ENCODE peak calls at places on chromosomes 16 and 17, in ten cellular contexts. One of them, this sample, is unnamed.

GRCh38 chr17:73359987-73360410 is 48.2 kb upstream of the CDC42EP4 start:
- DNase-seq in aorta: no peak
- DNase-seq in vagina: no peak
- DNase-seq in spleen: no peak
- DNase-seq in neuronal stem cell: peak
- DNase-seq in colonic mucosa: peak
- DNase-seq in GM23338: peak
- DNase-seq in OCI-LY7: no peak
- DNase-seq in CD8-positive, alpha-beta memory T cell: no peak
- DNase-seq in RWPE1: peak
- DNase-seq in this sample: peak

GRCh38 chr16:20624882-20625807 is 49.0 kb upstream of the ACSM2B start:
- DNase-seq in aorta: no peak
- DNase-seq in OCI-LY7: no peak
- DNase-seq in GM23338: no peak
- DNase-seq in vagina: no peak
- DNase-seq in colonic mucosa: no peak
- DNase-seq in neuronal stem cell: no peak
- DNase-seq in spleen: no peak
- DNase-seq in CD8-positive, alpha-beta memory T cell: no peak
- DNase-seq in RWPE1: no peak
- DNase-seq in this sample: no peak

GRCh38 chr16:1655909-1656807 is 21.9 kb upstream of the JPT2 start:
- DNase-seq in RWPE1: no peak
- DNase-seq in CD8-positive, alpha-beta memory T cell: no peak
- DNase-seq in GM23338: no peak
- DNase-seq in colonic mucosa: no peak
- DNase-seq in aorta: no peak
- DNase-seq in neuronal stem cell: no peak
- DNase-seq in OCI-LY7: no peak
- DNase-seq in vagina: no peak
- DNase-seq in spleen: no peak
- DNase-seq in this sample: no peak

GRCh38 chr17:82528484-82529265 is 9.1 kb downstream of the FOXK2 start:
- DNase-seq in RWPE1: peak
- DNase-seq in vagina: no peak
- DNase-seq in colonic mucosa: peak
- DNase-seq in OCI-LY7: peak
- DNase-seq in GM23338: no peak
- DNase-seq in spleen: no peak
- DNase-seq in aorta: no peak
- DNase-seq in CD8-positive, alpha-beta memory T cell: no peak
- DNase-seq in neuronal stem cell: no peak
- DNase-seq in this sample: peak

GRCh38 chr17:63490321-63490720 is 13.5 kb downstream of the ACE start:
- DNase-seq in OCI-LY7: no peak
- DNase-seq in GM23338: peak
- DNase-seq in spleen: no peak
- DNase-seq in CD8-positive, alpha-beta memory T cell: no peak
- DNase-seq in colonic mucosa: no peak
- DNase-seq in RWPE1: no peak
- DNase-seq in neuronal stem cell: no peak
- DNase-seq in vagina: no peak
- DNase-seq in aorta: no peak
- DNase-seq in this sample: peak

GRCh38 chr17:1485311-1485747 is 7.2 kb downstream of the MYO1C start:
- DNase-seq in OCI-LY7: peak
- DNase-seq in aorta: peak
- DNase-seq in spleen: peak
- DNase-seq in GM23338: peak
- DNase-seq in vagina: no peak
- DNase-seq in RWPE1: no peak
- DNase-seq in colonic mucosa: peak
- DNase-seq in neuronal stem cell: peak
- DNase-seq in CD8-positive, alpha-beta memory T cell: peak
- DNase-seq in this sample: peak

GRCh38 chr17:9195961-9196668 is 174.8 kb downstream of the NTN1 start:
- DNase-seq in CD8-positive, alpha-beta memory T cell: no peak
- DNase-seq in GM23338: peak
- DNase-seq in RWPE1: no peak
- DNase-seq in spleen: peak
- DNase-seq in OCI-LY7: no peak
- DNase-seq in aorta: no peak
- DNase-seq in neuronal stem cell: peak
- DNase-seq in vagina: no peak
- DNase-seq in colonic mucosa: peak
- DNase-seq in this sample: peak

GRCh38 chr17:76953926-76954325 is 85.7 kb downstream of the MGAT5B start:
- DNase-seq in CD8-positive, alpha-beta memory T cell: no peak
- DNase-seq in vagina: no peak
- DNase-seq in colonic mucosa: no peak
- DNase-seq in aorta: peak
- DNase-seq in RWPE1: no peak
- DNase-seq in OCI-LY7: no peak
- DNase-seq in spleen: peak
- DNase-seq in neuronal stem cell: no peak
- DNase-seq in GM23338: no peak
- DNase-seq in this sample: no peak

GRCh38 chr17:41762841-41763240 is 23.7 kb downstream of the JUP start:
- DNase-seq in OCI-LY7: no peak
- DNase-seq in RWPE1: no peak
- DNase-seq in GM23338: no peak
- DNase-seq in colonic mucosa: no peak
- DNase-seq in spleen: no peak
- DNase-seq in CD8-positive, alpha-beta memory T cell: no peak
- DNase-seq in vagina: no peak
- DNase-seq in aorta: no peak
- DNase-seq in neuronal stem cell: no peak
- DNase-seq in this sample: no peak

GRCh38 chr16:81729451-81729850 is 49.6 kb upstream of the PLCG2 start:
- DNase-seq in RWPE1: no peak
- DNase-seq in GM23338: peak
- DNase-seq in CD8-positive, alpha-beta memory T cell: no peak
- DNase-seq in vagina: no peak
- DNase-seq in neuronal stem cell: no peak
- DNase-seq in colonic mucosa: no peak
- DNase-seq in OCI-LY7: peak
- DNase-seq in aorta: no peak
- DNase-seq in spleen: no peak
- DNase-seq in this sample: peak

GRCh38 chr16:84446086-84446485 is 58.4 kb downstream of the MEAK7 start:
- DNase-seq in neuronal stem cell: no peak
- DNase-seq in aorta: no peak
- DNase-seq in RWPE1: no peak
- DNase-seq in colonic mucosa: no peak
- DNase-seq in GM23338: no peak
- DNase-seq in OCI-LY7: no peak
- DNase-seq in CD8-positive, alpha-beta memory T cell: no peak
- DNase-seq in spleen: no peak
- DNase-seq in vagina: no peak
- DNase-seq in this sample: no peak

GRCh38 chr16:5461574-5461973 is 364.0 kb upstream of the EEF2KMT start:
- DNase-seq in CD8-positive, alpha-beta memory T cell: no peak
- DNase-seq in spleen: no peak
- DNase-seq in neuronal stem cell: no peak
- DNase-seq in GM23338: no peak
- DNase-seq in RWPE1: no peak
- DNase-seq in vagina: no peak
- DNase-seq in colonic mucosa: no peak
- DNase-seq in OCI-LY7: no peak
- DNase-seq in aorta: no peak
- DNase-seq in this sample: no peak

GRCh38 chr17:39209317-39210092 is 9.4 kb downstream of the RPL19 start:
- DNase-seq in aorta: peak
- DNase-seq in colonic mucosa: peak
- DNase-seq in OCI-LY7: peak
- DNase-seq in GM23338: peak
- DNase-seq in RWPE1: no peak
- DNase-seq in neuronal stem cell: no peak
- DNase-seq in spleen: peak
- DNase-seq in CD8-positive, alpha-beta memory T cell: peak
- DNase-seq in vagina: no peak
- DNase-seq in this sample: peak

GRCh38 chr16:9934723-9935508 is 247.3 kb downstream of the GRIN2A start:
- DNase-seq in aorta: peak
- DNase-seq in spleen: no peak
- DNase-seq in RWPE1: no peak
- DNase-seq in OCI-LY7: no peak
- DNase-seq in neuronal stem cell: no peak
- DNase-seq in colonic mucosa: no peak
- DNase-seq in vagina: no peak
- DNase-seq in GM23338: no peak
- DNase-seq in CD8-positive, alpha-beta memory T cell: no peak
- DNase-seq in this sample: no peak

GRCh38 chr17:64242633-64243032 is 20.4 kb downstream of the TEX2 start:
- DNase-seq in RWPE1: no peak
- DNase-seq in colonic mucosa: no peak
- DNase-seq in vagina: no peak
- DNase-seq in neuronal stem cell: no peak
- DNase-seq in GM23338: no peak
- DNase-seq in OCI-LY7: no peak
- DNase-seq in CD8-positive, alpha-beta memory T cell: no peak
- DNase-seq in spleen: no peak
- DNase-seq in aorta: no peak
- DNase-seq in this sample: no peak

DNA sequence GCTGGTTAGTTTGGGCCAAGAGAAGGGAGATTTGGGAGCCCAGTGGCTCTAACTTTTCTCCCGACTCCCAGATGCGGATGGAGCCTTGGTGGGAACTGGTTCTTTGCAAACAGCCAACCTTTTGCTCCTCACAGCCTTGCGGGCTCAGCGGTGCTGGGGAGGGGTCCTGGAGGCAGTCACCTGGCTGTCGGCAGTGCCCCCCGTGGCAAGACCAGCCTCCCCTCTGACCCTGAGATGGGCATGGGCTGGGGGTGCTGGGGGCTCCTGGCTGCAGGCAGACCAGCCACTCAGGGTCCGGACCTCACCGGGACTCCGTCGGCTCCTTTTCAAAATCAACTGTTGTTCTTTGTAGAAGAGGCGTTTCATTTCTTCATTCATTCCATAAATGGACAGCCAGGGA is 21.7 kb upstream of the GSE1 start:
- DNase-seq in colonic mucosa: no peak
- DNase-seq in RWPE1: no peak
- DNase-seq in spleen: no peak
- DNase-seq in neuronal stem cell: no peak
- DNase-seq in OCI-LY7: no peak
- DNase-seq in aorta: no peak
- DNase-seq in vagina: no peak
- DNase-seq in CD8-positive, alpha-beta memory T cell: no peak
- DNase-seq in GM23338: peak
- DNase-seq in this sample: no peak
- H3K27ac ChIP-seq in colonic mucosa: no peak
- H3K27ac ChIP-seq in RWPE1: peak
- H3K27ac ChIP-seq in spleen: no peak
- H3K27ac ChIP-seq in neuronal stem cell: no peak
- H3K27ac ChIP-seq in OCI-LY7: no peak
- H3K27ac ChIP-seq in aorta: no peak
- H3K27ac ChIP-seq in vagina: no peak
- H3K27ac ChIP-seq in CD8-positive, alpha-beta memory T cell: no peak
- H3K27ac ChIP-seq in GM23338: no peak
- H3K27ac ChIP-seq in this sample: no peak

DNA sequence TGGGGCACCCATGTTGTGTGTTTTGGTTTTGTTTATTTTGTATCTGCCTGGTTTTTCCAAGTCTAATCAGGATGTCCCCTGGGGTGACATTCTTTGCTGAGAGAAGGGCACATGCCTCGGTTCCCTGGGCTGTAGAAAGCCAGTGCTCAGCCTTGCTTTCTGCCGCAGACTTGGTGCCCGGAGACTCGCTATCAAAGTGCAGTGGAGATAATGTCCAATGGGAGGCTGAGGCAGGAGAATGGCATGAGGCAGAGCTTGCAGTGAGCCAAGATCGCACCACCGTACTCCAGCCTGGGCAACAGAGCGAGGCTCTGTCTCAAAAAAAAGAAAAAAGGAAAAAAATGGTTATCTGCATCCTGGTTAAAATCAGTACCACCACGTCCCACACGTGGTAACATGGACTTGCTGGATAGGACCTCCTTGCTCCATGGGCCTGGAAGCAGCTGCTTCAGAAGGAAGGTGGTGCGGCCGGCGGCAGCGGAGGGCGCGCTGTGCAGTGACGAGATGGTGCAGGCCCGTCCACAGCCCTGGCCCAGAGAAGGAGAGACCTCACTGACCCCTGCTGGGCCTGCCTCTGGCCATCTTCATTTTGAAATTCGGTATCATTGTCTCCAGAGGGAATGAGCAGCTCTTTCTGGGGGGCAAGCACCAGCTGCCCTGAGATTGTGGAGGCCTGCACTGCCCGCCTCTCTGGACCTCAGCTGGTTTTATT is 19.3 kb upstream of the IL17C start:
- DNase-seq in vagina: no peak
- DNase-seq in colonic mucosa: no peak
- DNase-seq in RWPE1: no peak
- DNase-seq in neuronal stem cell: no peak
- DNase-seq in spleen: no peak
- DNase-seq in GM23338: no peak
- DNase-seq in aorta: no peak
- DNase-seq in OCI-LY7: no peak
- DNase-seq in CD8-positive, alpha-beta memory T cell: no peak
- DNase-seq in this sample: no peak
- H3K27ac ChIP-seq in vagina: no peak
- H3K27ac ChIP-seq in colonic mucosa: peak
- H3K27ac ChIP-seq in RWPE1: peak
- H3K27ac ChIP-seq in neuronal stem cell: no peak
- H3K27ac ChIP-seq in spleen: no peak
- H3K27ac ChIP-seq in GM23338: peak
- H3K27ac ChIP-seq in aorta: no peak
- H3K27ac ChIP-seq in OCI-LY7: no peak
- H3K27ac ChIP-seq in CD8-positive, alpha-beta memory T cell: peak
- H3K27ac ChIP-seq in this sample: peak

GRCh38 chr16:48558269-48558915 is 51.6 kb downstream of the N4BP1 start:
- DNase-seq in aorta: no peak
- DNase-seq in colonic mucosa: no peak
- DNase-seq in spleen: no peak
- DNase-seq in vagina: no peak
- DNase-seq in GM23338: no peak
- DNase-seq in CD8-positive, alpha-beta memory T cell: no peak
- DNase-seq in OCI-LY7: no peak
- DNase-seq in RWPE1: no peak
- DNase-seq in neuronal stem cell: no peak
- DNase-seq in this sample: no peak
- H3K27ac ChIP-seq in aorta: no peak
- H3K27ac ChIP-seq in colonic mucosa: no peak
- H3K27ac ChIP-seq in spleen: peak
- H3K27ac ChIP-seq in vagina: peak
- H3K27ac ChIP-seq in GM23338: no peak
- H3K27ac ChIP-seq in CD8-positive, alpha-beta memory T cell: no peak
- H3K27ac ChIP-seq in OCI-LY7: no peak
- H3K27ac ChIP-seq in RWPE1: no peak
- H3K27ac ChIP-seq in neuronal stem cell: no peak
- H3K27ac ChIP-seq in this sample: no peak

DNA sequence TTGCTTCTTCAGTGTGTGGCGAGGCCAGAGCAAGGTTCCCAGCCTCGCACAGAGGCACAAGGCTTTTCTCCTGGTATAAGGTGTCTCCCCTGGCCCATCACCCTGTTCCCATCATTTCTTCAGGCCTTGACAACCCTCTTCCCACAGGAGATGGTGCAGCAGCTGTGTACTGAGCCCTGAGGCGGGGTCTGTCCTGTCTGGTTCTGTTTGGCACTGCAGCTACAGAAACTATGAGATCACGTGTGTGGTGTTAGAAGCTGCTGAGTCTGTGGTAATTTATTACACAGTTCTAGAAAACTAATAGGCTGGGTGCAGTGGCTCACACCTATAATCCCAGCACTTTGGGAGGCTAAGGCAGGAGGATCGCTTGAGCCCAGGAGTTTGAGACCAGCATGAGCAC is 7.2 kb downstream of the PLA2G15 start:
- DNase-seq in neuronal stem cell: no peak
- DNase-seq in vagina: no peak
- DNase-seq in colonic mucosa: no peak
- DNase-seq in OCI-LY7: no peak
- DNase-seq in aorta: no peak
- DNase-seq in spleen: no peak
- DNase-seq in RWPE1: no peak
- DNase-seq in CD8-positive, alpha-beta memory T cell: no peak
- DNase-seq in GM23338: no peak
- DNase-seq in this sample: no peak
- H3K27ac ChIP-seq in neuronal stem cell: no peak
- H3K27ac ChIP-seq in vagina: no peak
- H3K27ac ChIP-seq in colonic mucosa: no peak
- H3K27ac ChIP-seq in OCI-LY7: peak
- H3K27ac ChIP-seq in aorta: no peak
- H3K27ac ChIP-seq in spleen: no peak
- H3K27ac ChIP-seq in RWPE1: peak
- H3K27ac ChIP-seq in CD8-positive, alpha-beta memory T cell: no peak
- H3K27ac ChIP-seq in GM23338: no peak
- H3K27ac ChIP-seq in this sample: no peak

This sample was measured in neural progenitor cell.